ENCODE peak calls at places on chromosome 6, in four cellular contexts. One of them, this sample, is unnamed.

GRCh38 chr6:33344771-33345697 is 27.5 kb upstream of the ZBTB22 start:
- DNase-seq in choroid plexus epithelial cell: peak
- DNase-seq in AG09309: peak
- DNase-seq in suprapubic skin: peak
- DNase-seq in this sample: no peak

GRCh38 chr6:47195251-47195650 is 114.5 kb downstream of the TNFRSF21 start:
- DNase-seq in AG09309: no peak
- DNase-seq in choroid plexus epithelial cell: peak
- DNase-seq in suprapubic skin: no peak
- DNase-seq in this sample: no peak

GRCh38 chr6:89260310-89260709 is 43.2 kb upstream of the GABRR1 start:
- DNase-seq in choroid plexus epithelial cell: no peak
- DNase-seq in AG09309: no peak
- DNase-seq in suprapubic skin: no peak
- DNase-seq in this sample: no peak

GRCh38 chr6:131931063-131931745 is 20.0 kb downstream of the CCN2 start:
- DNase-seq in AG09309: no peak
- DNase-seq in suprapubic skin: no peak
- DNase-seq in choroid plexus epithelial cell: peak
- DNase-seq in this sample: no peak

GRCh38 chr6:7617954-7618764 is 28.2 kb downstream of the SNRNP48 start:
- DNase-seq in suprapubic skin: peak
- DNase-seq in choroid plexus epithelial cell: peak
- DNase-seq in AG09309: peak
- DNase-seq in this sample: peak

GRCh38 chr6:3687847-3688246 is 63.7 kb downstream of the PXDC1 start:
- DNase-seq in suprapubic skin: no peak
- DNase-seq in choroid plexus epithelial cell: no peak
- DNase-seq in AG09309: no peak
- DNase-seq in this sample: no peak

GRCh38 chr6:6002005-6002808 is 4.5 kb downstream of the NRN1 start:
- DNase-seq in AG09309: no peak
- DNase-seq in choroid plexus epithelial cell: no peak
- DNase-seq in suprapubic skin: no peak
- DNase-seq in this sample: no peak

GRCh38 chr6:163260111-163260895 is 154.2 kb upstream of the QKI start:
- DNase-seq in choroid plexus epithelial cell: peak
- DNase-seq in AG09309: no peak
- DNase-seq in suprapubic skin: no peak
- DNase-seq in this sample: no peak

DNA sequence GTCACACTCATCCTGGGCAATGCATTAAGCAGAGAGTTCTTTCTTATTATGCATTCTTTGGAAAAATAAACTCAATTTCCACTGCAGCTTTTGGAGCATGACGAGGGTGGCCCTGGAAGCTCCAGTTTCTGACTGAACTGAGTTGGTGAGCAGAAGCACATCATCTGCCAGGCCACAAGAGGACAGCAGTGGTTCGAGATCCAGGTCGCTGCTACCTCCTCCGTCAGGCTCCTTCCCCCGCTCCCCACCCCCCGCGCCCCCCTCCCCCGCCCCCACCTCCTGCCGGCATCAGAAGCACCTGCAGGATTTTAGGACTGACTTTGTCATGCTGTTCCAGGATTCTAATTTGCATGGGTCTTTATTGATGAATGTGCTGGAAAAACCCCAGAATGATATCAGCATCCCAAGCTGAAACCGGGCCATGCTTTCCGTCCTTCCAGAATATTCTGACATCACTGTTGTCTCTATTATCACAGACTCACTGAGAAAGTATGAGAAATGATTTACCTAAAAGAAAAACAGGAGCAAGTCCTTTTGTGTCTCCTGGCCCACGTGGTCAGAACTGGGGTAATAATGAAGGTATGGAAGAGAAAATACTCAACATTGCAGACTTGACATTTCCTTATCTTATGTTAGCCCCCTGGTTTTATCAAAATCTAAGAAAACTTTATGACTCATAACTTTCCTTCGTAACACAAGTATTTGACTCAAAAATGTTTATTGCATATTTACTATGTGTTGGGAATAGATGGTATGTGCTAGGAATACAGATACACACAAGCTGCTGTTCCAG is 220.1 kb upstream of the EXOC2 start:
- DNase-seq in suprapubic skin: no peak
- DNase-seq in AG09309: peak
- DNase-seq in choroid plexus epithelial cell: peak
- DNase-seq in this sample: no peak
- TF ChIP-seq CTCF in suprapubic skin: no peak
- TF ChIP-seq CTCF in AG09309: peak
- TF ChIP-seq CTCF in choroid plexus epithelial cell: peak
- TF ChIP-seq CTCF in this sample: peak

GRCh38 chr6:30877419-30878262 is 6.7 kb upstream of the DDR1 start:
- DNase-seq in choroid plexus epithelial cell: peak
- DNase-seq in suprapubic skin: peak
- DNase-seq in AG09309: peak
- DNase-seq in this sample: no peak
- H3K4me3 ChIP-seq in choroid plexus epithelial cell: peak
- H3K4me3 ChIP-seq in suprapubic skin: peak
- H3K4me3 ChIP-seq in AG09309: peak
- H3K4me3 ChIP-seq in this sample: no peak

GRCh38 chr6:105359419-105360366 is 43.2 kb downstream of the PREP start:
- DNase-seq in suprapubic skin: no peak
- DNase-seq in choroid plexus epithelial cell: peak
- DNase-seq in AG09309: peak
- DNase-seq in this sample: peak

GRCh38 chr6:105364243-105364642 is 38.6 kb downstream of the PREP start:
- DNase-seq in AG09309: no peak
- DNase-seq in suprapubic skin: no peak
- DNase-seq in choroid plexus epithelial cell: peak
- DNase-seq in this sample: no peak

GRCh38 chr6:105369145-105369544 is 33.7 kb downstream of the PREP start:
- DNase-seq in suprapubic skin: no peak
- DNase-seq in AG09309: no peak
- DNase-seq in choroid plexus epithelial cell: no peak
- DNase-seq in this sample: no peak

DNA sequence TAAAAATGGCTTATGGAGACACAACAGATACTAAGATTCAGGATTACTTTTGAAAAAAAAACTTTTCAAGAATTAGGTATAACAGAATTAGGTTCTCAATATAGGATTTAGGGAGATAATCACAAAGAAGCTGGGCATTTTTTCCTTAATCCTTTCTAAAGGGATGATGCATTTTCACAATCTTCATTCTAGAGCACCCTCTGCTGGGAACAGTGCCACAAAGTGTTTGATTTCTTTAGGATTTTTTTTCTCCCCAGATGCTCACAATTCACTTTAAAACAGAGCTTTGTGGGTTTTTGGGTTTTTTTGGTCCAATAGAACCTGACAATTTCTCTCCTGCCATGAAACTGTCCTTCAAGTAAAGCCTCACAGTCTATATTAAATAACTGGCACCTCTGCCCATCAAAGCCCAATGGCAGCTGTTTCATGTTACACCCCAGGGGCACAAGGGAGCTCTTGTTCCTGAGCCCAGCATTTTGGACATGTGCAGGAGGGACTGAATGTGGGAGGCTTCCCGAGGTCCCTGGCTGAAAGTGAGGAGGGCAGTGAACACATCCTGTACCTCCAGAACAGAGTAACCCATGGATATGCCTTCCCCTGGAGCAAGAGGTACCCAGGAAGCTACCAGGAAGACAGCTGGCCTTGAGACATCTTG is 39.7 kb downstream of the PREP start:
- DNase-seq in AG09309: no peak
- DNase-seq in choroid plexus epithelial cell: peak
- DNase-seq in suprapubic skin: no peak
- DNase-seq in this sample: peak
- TF ChIP-seq CTCF in AG09309: peak
- TF ChIP-seq CTCF in choroid plexus epithelial cell: peak
- TF ChIP-seq CTCF in suprapubic skin: no peak
- TF ChIP-seq CTCF in this sample: peak

GRCh38 chr6:138339024-138339423 is 38.7 kb upstream of the SMIM28 start:
- DNase-seq in suprapubic skin: no peak
- DNase-seq in AG09309: no peak
- DNase-seq in choroid plexus epithelial cell: no peak
- DNase-seq in this sample: no peak

GRCh38 chr6:138334000-138334399 is 43.7 kb upstream of the SMIM28 start:
- DNase-seq in AG09309: no peak
- DNase-seq in suprapubic skin: no peak
- DNase-seq in choroid plexus epithelial cell: no peak
- DNase-seq in this sample: no peak

GRCh38 chr6:138337076-138337475 is 40.6 kb upstream of the SMIM28 start:
- DNase-seq in AG09309: no peak
- DNase-seq in suprapubic skin: no peak
- DNase-seq in choroid plexus epithelial cell: no peak
- DNase-seq in this sample: no peak

GRCh38 chr6:138334963-138335362 is 42.7 kb upstream of the SMIM28 start:
- DNase-seq in suprapubic skin: no peak
- DNase-seq in choroid plexus epithelial cell: no peak
- DNase-seq in AG09309: no peak
- DNase-seq in this sample: no peak

GRCh38 chr6:138336221-138336620 is 41.5 kb upstream of the SMIM28 start:
- DNase-seq in AG09309: no peak
- DNase-seq in suprapubic skin: no peak
- DNase-seq in choroid plexus epithelial cell: no peak
- DNase-seq in this sample: no peak
- H3K4me3 ChIP-seq in AG09309: no peak
- H3K4me3 ChIP-seq in suprapubic skin: no peak
- H3K4me3 ChIP-seq in choroid plexus epithelial cell: no peak
- H3K4me3 ChIP-seq in this sample: no peak

GRCh38 chr6:100774681-100775080 is 106.4 kb downstream of the ASCC3 start:
- DNase-seq in suprapubic skin: no peak
- DNase-seq in choroid plexus epithelial cell: peak
- DNase-seq in AG09309: no peak
- DNase-seq in this sample: no peak

GRCh38 chr6:100780648-100781047 is 100.5 kb downstream of the ASCC3 start:
- DNase-seq in choroid plexus epithelial cell: no peak
- DNase-seq in suprapubic skin: no peak
- DNase-seq in AG09309: no peak
- DNase-seq in this sample: no peak

GRCh38 chr6:100775667-100776066 is 105.5 kb downstream of the ASCC3 start:
- DNase-seq in AG09309: no peak
- DNase-seq in choroid plexus epithelial cell: peak
- DNase-seq in suprapubic skin: no peak
- DNase-seq in this sample: no peak
- TF ChIP-seq CTCF in AG09309: no peak
- TF ChIP-seq CTCF in choroid plexus epithelial cell: no peak
- TF ChIP-seq CTCF in suprapubic skin: no peak
- TF ChIP-seq CTCF in this sample: peak